ENCODE peak calls at places on chromosomes 11 and 22, in five cellular contexts. G is psoas muscle, D is hypothalamus, Z is Panc1, F is iPS DF 19.7. V is an unnamed sample.

GRCh38 chr11:58742981-58743880 is 11.5 kb upstream of the GLYAT start:
- DNase-seq in F (no peak), G (no peak), D (no peak), Z (no peak), V (no peak)

GRCh38 chr22:23894710-23895598 is 771 bp downstream of the MIF start:
- DNase-seq in Z (peak; percentile 28), D (peak; percentile 48), F (peak; percentile 56), G (peak; percentile 70), V (peak; percentile 39)

GRCh38 chr11:69088676-69089146 is 40.0 kb downstream of the TPCN2 start:
- DNase-seq in G (peak; percentile 63), D (peak; percentile 13), F (peak; percentile 57), Z (peak; percentile 47), V (no peak)

GRCh38 chr22:42688914-42689275 is 31.8 kb downstream of the A4GALT start:
- DNase-seq in D (no peak), G (no peak), F (no peak), Z (no peak), V (no peak)

GRCh38 chr11:78809931-78810481 is 235.3 kb upstream of the NARS2 start:
- DNase-seq in F (no peak), D (no peak), Z (no peak), G (no peak), V (no peak)

GRCh38 chr22:26756675-26757293 is 99.4 kb downstream of the MIAT start:
- DNase-seq in G (peak; percentile 68), F (no peak), D (peak; percentile 10), Z (no peak), V (no peak)

GRCh38 chr11:124946735-124947141 is 7.3 kb upstream of the CCDC15 start:
- DNase-seq in F (no peak), D (no peak), G (no peak), Z (no peak), V (no peak)

GRCh38 chr11:75184051-75184450 is 33.1 kb downstream of the SLCO2B1 start:
- DNase-seq in G (no peak), Z (no peak), F (no peak), D (no peak), V (no peak)

GRCh38 chr11:77205467-77206263 is 77.6 kb downstream of the MYO7A start:
- DNase-seq in G (no peak), D (no peak), F (no peak), Z (no peak), V (no peak)

GRCh38 chr22:17890245-17890671 is 116.0 kb upstream of the BID start:
- DNase-seq in D (no peak), Z (no peak), G (peak; percentile 52), F (no peak), V (no peak)

GRCh38 chr22:30574095-30574981 is at the start of gene GAL3ST1:
- DNase-seq in G (no peak), D (peak; percentile 42), Z (no peak), F (no peak), V (no peak)

GRCh38 chr11:119742263-119742861 is 13.4 kb upstream of the NECTIN1 start:
- DNase-seq in D (no peak), F (no peak), G (no peak), Z (no peak), V (no peak)

GRCh38 chr11:114090225-114090624 is 30.7 kb downstream of the ZBTB16 start:
- DNase-seq in Z (no peak), F (no peak), D (no peak), G (no peak), V (no peak)

GRCh38 chr11:104526006-104526405 is 362.1 kb upstream of the PDGFD start:
- DNase-seq in G (no peak), Z (no peak), D (no peak), F (no peak), V (no peak)

GRCh38 chr11:116532066-116532465 is 240.7 kb downstream of the BUD13 start:
- DNase-seq in Z (no peak), F (no peak), D (no peak), G (no peak), V (no peak)

GRCh38 chr11:95991101-95991500 is 67.2 kb upstream of the MTMR2 start:
- DNase-seq in Z (no peak), D (no peak), F (no peak), G (no peak), V (no peak)

GRCh38 chr22:38415561-38416321 is 39.3 kb downstream of the KCNJ4 start:
- DNase-seq in D (no peak), F (no peak), G (no peak), Z (no peak), V (no peak)

GRCh38 chr11:18239655-18240054 is 3.1 kb upstream of the SAA4 start:
- DNase-seq in Z (no peak), D (no peak), F (no peak), G (no peak), V (no peak)

GRCh38 chr22:40819741-40820140 is 595 bp upstream of the SLC25A17 start:
- DNase-seq in G (no peak), D (no peak), Z (no peak), F (no peak), V (no peak)

GRCh38 chr22:26592368-26593015 is 2.6 kb upstream of the TPST2 start:
- DNase-seq in D (no peak), G (no peak), Z (no peak), F (no peak), V (peak; percentile 49)

GRCh38 chr11:126661051-126661450 is 305.6 kb downstream of the ST3GAL4 start:
- DNase-seq in Z (no peak), G (no peak), F (no peak), D (no peak), V (no peak)

GRCh38 chr11:14112721-14113120 is 150.2 kb downstream of the SPON1 start:
- DNase-seq in Z (no peak), F (no peak), D (no peak), G (no peak), V (no peak)